ENCODE peak calls at places on chromosome 19, in four cellular contexts. E, L, K and M are unnamed samples.

GRCh38 chr19:18118420-18119242 is 21.1 kb downstream of the MAST3 start:
- DNase-seq in E (no peak), L (peak; percentile 25), K (no peak), M (no peak)

GRCh38 chr19:6424190-6424938 is at the start of gene KHSRP:
- DNase-seq in E (no peak), L (no peak), K (no peak), M (peak; percentile 79)

GRCh38 chr19:35034005-35034502 is 3.8 kb downstream of the SCN1B start:
- DNase-seq in E (no peak), L (no peak), K (no peak), M (no peak)

GRCh38 chr19:54517483-54517882 is 14.9 kb downstream of the LAIR2 start:
- DNase-seq in E (peak; percentile 55), L (peak; percentile 40), K (peak; percentile 78), M (peak; percentile 60)

GRCh38 chr19:28859811-28860210 is 353.1 kb downstream of the UQCRFS1 start:
- DNase-seq in E (no peak), L (no peak), K (no peak), M (no peak)

GRCh38 chr19:17107546-17108452 is 32.2 kb downstream of the MYO9B start:
- DNase-seq in E (peak; percentile 21), L (peak; percentile 97), K (peak; percentile 79), M (peak; percentile 64)

GRCh38 chr19:13463296-13463695 is 43.0 kb downstream of the CACNA1A start:
- DNase-seq in E (peak; percentile 38), L (peak; percentile 14), K (peak; percentile 8), M (peak; percentile 86)

GRCh38 chr19:4814625-4815425 is 16.7 kb downstream of the TICAM1 start:
- DNase-seq in E (no peak), L (peak; percentile 25), K (no peak), M (no peak)

GRCh38 chr19:35141627-35142401 is 1.2 kb upstream of the FXYD7 start:
- DNase-seq in E (no peak), L (no peak), K (no peak), M (no peak)

GRCh38 chr19:31438401-31439269 is 89.4 kb upstream of the TSHZ3 start:
- DNase-seq in E (no peak), L (no peak), K (no peak), M (no peak)

GRCh38 chr19:47730910-47731309 is 14.4 kb upstream of the NOP53 start:
- DNase-seq in E (no peak), L (no peak), K (no peak), M (no peak)

GRCh38 chr19:5850743-5851293 is 431 bp downstream of the FUT3 start:
- DNase-seq in E (no peak), L (peak; percentile 75), K (no peak), M (peak; percentile 21)

GRCh38 chr19:4566402-4567051 is 7.0 kb upstream of the SEMA6B start:
- DNase-seq in E (no peak), L (no peak), K (no peak), M (no peak)

GRCh38 chr19:17419154-17419490 is 725 bp upstream of the MVB12A start:
- DNase-seq in E (no peak), L (no peak), K (no peak), M (no peak)

GRCh38 chr19:54179921-54180452 is 7.0 kb upstream of the TMC4 start:
- DNase-seq in E (peak; percentile 58), L (peak; percentile 72), K (peak; percentile 98), M (peak; percentile 77)